ENCODE peak calls at places on chromosome 6, in four cellular contexts. K, U, A and S are unnamed samples. For H3K4me1, the result is how much of the 10 kb centered on the place peaks cover.

GRCh38 chr6:4125933-4126864 is 9.2 kb downstream of the ECI2 start:
- DNase-seq in A (no peak), U (no peak), K (no peak), S (peak)

GRCh38 chr6:81892911-81893310 is 140.4 kb upstream of the TENT5A start:
- DNase-seq in K (no peak), U (no peak), A (no peak), S (no peak)

GRCh38 chr6:9487128-9487527 is 927.7 kb downstream of the TFAP2A start:
- DNase-seq in K (no peak), U (no peak), A (no peak), S (no peak)

GRCh38 chr6:125863023-125863422 is 72.3 kb downstream of the NCOA7 start:
- DNase-seq in A (no peak), U (no peak), K (no peak), S (no peak)

GRCh38 chr6:16474834-16475781 is 236.7 kb downstream of the GMPR start:
- DNase-seq in A (no peak), K (no peak), U (no peak), S (no peak)

GRCh38 chr6:113076116-113076515 is 729.0 kb downstream of the RFPL4B start:
- DNase-seq in K (no peak), U (no peak), A (no peak), S (no peak)

GRCh38 chr6:39416728-39417127 is 94.2 kb upstream of the KCNK16 start:
- DNase-seq in K (no peak), A (no peak), U (no peak), S (peak)

GRCh38 chr6:39752835-39753744 is 27.9 kb upstream of the KIF6 start:
- DNase-seq in K (no peak), A (no peak), U (no peak), S (no peak)

GRCh38 chr6:33430991-33431879 is 11.4 kb downstream of the SYNGAP1 start:
- DNase-seq in U (no peak), K (no peak), A (peak), S (peak)

GRCh38 chr6:29724937-29725869 is 2.0 kb downstream of the HLA-F start:
- DNase-seq in A (no peak), K (no peak), U (no peak), S (no peak)

GRCh38 chr6:100175814-100176275 is 181.8 kb upstream of the MCHR2 start:
- DNase-seq in A (no peak), K (peak), U (no peak), S (peak)

GRCh38 chr6:166952122-166952521 is 4.2 kb downstream of the RNASET2 start:
- DNase-seq in K (no peak), A (no peak), U (no peak), S (no peak)

GRCh38 chr6:105080279-105080678 is 99.5 kb downstream of the POPDC3 start:
- DNase-seq in A (no peak), U (no peak), K (no peak), S (no peak)

GRCh38 chr6:71222676-71223075 is 65.9 kb upstream of the OGFRL1 start:
- DNase-seq in U (no peak), A (no peak), K (no peak), S (no peak)

GRCh38 chr6:133809406-133809805 is 79.5 kb upstream of the TCF21 start:
- DNase-seq in U (no peak), A (no peak), K (no peak), S (no peak)

DNA sequence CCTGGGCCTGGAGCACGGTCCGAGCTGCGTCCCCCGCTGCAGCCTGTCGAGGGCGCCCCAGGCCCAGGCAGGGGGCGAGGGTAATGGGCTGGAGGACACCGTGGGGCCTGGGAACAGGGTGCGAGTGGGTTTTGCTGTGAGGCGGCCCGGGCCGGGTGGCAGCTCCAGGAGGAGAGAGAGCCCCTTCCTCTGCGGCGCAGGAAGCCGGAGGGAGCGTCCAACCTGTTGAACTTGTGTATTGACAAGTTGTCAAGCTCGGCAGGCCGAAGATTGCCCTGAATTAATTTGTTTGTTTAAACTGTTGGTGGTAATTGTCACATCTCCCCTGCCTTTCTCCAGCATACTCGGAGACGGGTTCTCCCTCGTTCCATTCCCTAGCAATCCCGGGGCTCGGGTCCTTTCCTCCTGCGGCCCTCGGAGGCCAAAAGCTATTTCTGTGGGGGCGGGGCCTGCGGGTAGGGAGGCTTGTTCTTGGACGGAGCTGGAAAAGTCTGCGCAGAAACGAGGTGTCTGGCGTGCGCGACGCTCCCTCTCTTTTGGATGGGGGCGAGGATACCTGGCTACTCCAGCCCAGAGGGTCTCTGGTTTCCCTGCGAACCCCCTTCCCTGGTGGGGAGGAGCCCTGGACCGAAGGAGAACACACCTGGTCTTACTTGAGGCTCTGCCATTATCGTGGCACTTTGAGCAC is 9.9 kb downstream of the NR2E1 start:
- DNase-seq in K (peak), A (no peak), U (no peak), S (peak)
- TF ChIP-seq CTCF in K (peak), A (no peak), U (no peak), S (no peak)

GRCh38 chr6:148295261-148295887 is 47.3 kb upstream of the SASH1 start:
- DNase-seq in U (no peak), A (no peak), K (no peak), S (no peak)
- H3K4me3 ChIP-seq in U (no peak), A (no peak), K (no peak), S (no peak)

DNA sequence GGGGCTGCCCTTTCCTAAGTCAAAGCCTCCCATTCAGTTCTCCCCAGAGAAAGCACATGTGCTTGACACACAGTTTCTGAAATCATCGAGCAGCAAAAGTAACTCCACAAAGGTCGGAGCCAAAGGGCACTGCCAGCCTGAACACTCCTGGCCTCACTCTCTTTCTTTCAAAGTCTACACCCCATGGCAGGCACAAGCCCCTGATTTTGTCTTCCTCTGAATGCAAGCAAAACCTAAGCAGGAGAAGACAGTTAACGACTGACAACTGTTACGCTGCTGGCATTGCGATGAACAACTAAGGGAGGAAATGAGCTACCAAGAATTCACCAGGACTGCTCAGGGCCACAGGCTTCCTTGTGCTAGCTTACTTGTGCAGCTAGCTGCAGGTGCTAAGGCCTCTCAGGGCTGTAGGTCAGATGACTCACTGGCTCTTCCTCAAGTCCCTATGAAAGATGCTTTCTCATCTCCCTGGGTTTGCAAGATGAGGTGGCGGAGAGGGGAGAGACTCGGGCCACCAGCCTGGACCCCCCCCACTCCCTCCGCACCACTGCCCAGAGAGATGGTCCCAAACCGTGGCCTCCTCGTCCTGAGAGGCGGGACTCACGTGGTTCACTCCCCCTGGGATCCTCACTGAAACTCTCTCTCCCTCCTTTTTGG is 208.2 kb downstream of the DLL1 start:
- DNase-seq in K (no peak), A (peak), U (peak), S (peak)
- H3K4me1 ChIP-seq in K (under half), A (under half), U (under half), S (under half)

GRCh38 chr6:24858154-24858801 is 59.6 kb upstream of the ARMH2 start:
- DNase-seq in U (no peak), A (no peak), K (no peak), S (no peak)

GRCh38 chr6:24856954-24857670 is 58.4 kb upstream of the ARMH2 start:
- DNase-seq in K (no peak), U (no peak), A (no peak), S (no peak)

GRCh38 chr6:24855389-24856245 is 56.9 kb upstream of the ARMH2 start:
- DNase-seq in A (peak), U (no peak), K (peak), S (peak)

GRCh38 chr6:24854077-24854670 is 55.5 kb upstream of the ARMH2 start:
- DNase-seq in U (no peak), K (no peak), A (no peak), S (no peak)

DNA sequence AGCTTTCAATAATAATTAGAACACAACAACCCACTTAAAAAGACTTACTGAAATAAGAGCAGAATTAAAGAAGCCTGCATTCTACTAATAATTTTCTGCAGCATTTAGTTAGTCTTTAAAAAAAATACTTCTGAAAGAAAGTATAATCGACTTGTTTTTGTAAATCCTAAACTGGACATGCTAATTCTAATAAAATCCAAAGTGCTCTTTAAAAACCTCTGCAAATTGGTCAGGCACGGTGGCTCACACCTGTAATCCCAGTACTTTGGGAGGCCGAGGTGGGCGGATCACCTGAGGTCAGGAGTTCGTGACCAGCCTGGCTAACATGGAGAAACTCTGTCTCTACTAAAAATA is 57.5 kb upstream of the ARMH2 start:
- DNase-seq in U (no peak), K (no peak), A (no peak), S (no peak)
- TF ChIP-seq CTCF in U (no peak), K (no peak), A (peak), S (no peak)

GRCh38 chr6:35092362-35093117 is 48.6 kb downstream of the TCP11 start:
- DNase-seq in U (no peak), A (no peak), K (no peak), S (no peak)

GRCh38 chr6:35093118-35093445 is 48.1 kb downstream of the TCP11 start:
- DNase-seq in K (no peak), U (no peak), A (no peak), S (no peak)

GRCh38 chr6:35089935-35090505 is 51.1 kb downstream of the TCP11 start:
- DNase-seq in U (no peak), A (no peak), K (no peak), S (no peak)

GRCh38 chr6:35090734-35091133 is 50.4 kb downstream of the TCP11 start:
- DNase-seq in A (no peak), K (no peak), U (no peak), S (no peak)

GRCh38 chr6:35091353-35092083 is 49.6 kb downstream of the TCP11 start:
- DNase-seq in U (no peak), A (no peak), K (no peak), S (no peak)
- H3K4me3 ChIP-seq in U (no peak), A (no peak), K (no peak), S (no peak)